ENCODE peak calls at places on chromosomes 11 and 22, in four cellular contexts. T is caudate nucleus; G is CD8-positive, alpha-beta T cell; U is endodermal cell. I is an unnamed sample.

GRCh38 chr11:126328938-126329643 is 25.2 kb downstream of the DCPS start:
- DNase-seq in T (no peak), G (no peak), U (no peak), I (no peak)

GRCh38 chr11:116808262-116809175 is 14.6 kb downstream of the APOA4 start:
- DNase-seq in T (no peak), U (peak; percentile 18), G (no peak), I (no peak)

GRCh38 chr11:47464479-47464878 is 15.5 kb upstream of the RAPSN start:
- DNase-seq in U (peak; percentile 59), G (no peak), T (no peak), I (no peak)

GRCh38 chr11:79493555-79494171 is 52.8 kb upstream of the TENM4 start:
- DNase-seq in U (peak; percentile 98), T (peak; percentile 10), G (no peak), I (peak; percentile 37)

GRCh38 chr11:129960216-129961214 is 42.1 kb downstream of the PRDM10 start:
- DNase-seq in G (no peak), T (no peak), U (no peak), I (peak; percentile 72)

GRCh38 chr22:43401661-43402060 is 10.2 kb upstream of the MPPED1 start:
- DNase-seq in U (no peak), T (no peak), G (no peak), I (no peak)

GRCh38 chr22:23246982-23247766 is 66.9 kb downstream of the BCR start:
- DNase-seq in T (no peak), G (no peak), U (no peak), I (no peak)

GRCh38 chr22:17266261-17266971 is 47.2 kb upstream of the ADA2 start:
- DNase-seq in U (peak; percentile 96), G (no peak), T (no peak), I (no peak)

GRCh38 chr22:20434264-20434751 is 3.3 kb downstream of the SCARF2 start:
- DNase-seq in U (no peak), G (no peak), T (no peak), I (no peak)

GRCh38 chr22:48258841-48259240 is 1496.4 kb downstream of the TBC1D22A start:
- DNase-seq in G (no peak), U (no peak), T (no peak), I (no peak)

GRCh38 chr22:40645579-40646197 is 9.2 kb upstream of the MRTFA start:
- DNase-seq in U (no peak), T (no peak), G (no peak), I (no peak)

GRCh38 chr11:78460468-78460867 is 42.8 kb upstream of the GAB2 start:
- DNase-seq in G (no peak), T (no peak), U (no peak), I (no peak)

GRCh38 chr11:68436985-68437926 is 23.3 kb upstream of the PPP6R3 start:
- DNase-seq in T (no peak), U (no peak), G (no peak), I (no peak)

GRCh38 chr11:75503531-75504099 is 22.1 kb downstream of the GDPD5 start:
- DNase-seq in G (no peak), T (no peak), U (no peak), I (no peak)

GRCh38 chr22:44172370-44173108 is 8.2 kb upstream of the PARVG start:
- DNase-seq in G (no peak), U (no peak), T (no peak), I (no peak)

GRCh38 chr11:34148504-34149165 is 43.2 kb downstream of the NAT10 start:
- DNase-seq in U (no peak), T (no peak), G (no peak), I (no peak)

GRCh38 chr22:35705141-35705540 is 12.5 kb upstream of the APOL5 start:
- DNase-seq in G (no peak), T (no peak), U (no peak), I (peak; percentile 85)

GRCh38 chr11:70087446-70088167 is 9.5 kb downstream of the ANO1 start:
- DNase-seq in U (peak; percentile 77), G (no peak), T (no peak), I (no peak)

GRCh38 chr11:70242885-70243284 is 27.6 kb upstream of the PPFIA1 start:
- DNase-seq in G (no peak), T (no peak), U (no peak), I (no peak)

GRCh38 chr11:129056916-129057315 is 114.2 kb upstream of the TP53AIP1 start:
- DNase-seq in U (no peak), T (no peak), G (no peak), I (no peak)

GRCh38 chr22:45688606-45689080 is 17.0 kb downstream of the ATXN10 start:
- DNase-seq in T (no peak), U (no peak), G (no peak), I (peak; percentile 73)

GRCh38 chr11:117837070-117837776 is 12.7 kb upstream of the FXYD2 start:
- DNase-seq in U (peak; percentile 47), T (no peak), G (no peak), I (no peak)

GRCh38 chr22:47205081-47205491 is 442.6 kb downstream of the TBC1D22A start:
- DNase-seq in T (no peak), G (no peak), U (peak; percentile 10), I (no peak)

GRCh38 chr11:72965672-72966071 is 151.5 kb downstream of the ATG16L2 start:
- DNase-seq in G (no peak), U (no peak), T (no peak), I (no peak)

GRCh38 chr22:38696606-38697005 is 4.1 kb downstream of the JOSD1 start:
- DNase-seq in U (no peak), T (no peak), G (peak; percentile 41), I (no peak)

GRCh38 chr22:22210375-22210774 is 34.2 kb upstream of the VPREB1 start:
- DNase-seq in U (no peak), G (no peak), T (no peak), I (peak; percentile 20)

GRCh38 chr11:108693852-108694251 is 29.0 kb downstream of the DDX10 start:
- DNase-seq in U (no peak), G (no peak), T (no peak), I (no peak)

GRCh38 chr22:47551438-47551788 is 789.0 kb downstream of the TBC1D22A start:
- DNase-seq in U (no peak), G (no peak), T (no peak), I (no peak)

GRCh38 chr11:118301600-118302195 is 2.8 kb upstream of the CD3E start:
- DNase-seq in G (no peak), U (no peak), T (no peak), I (no peak)

GRCh38 chr11:44709281-44709562 is 17.5 kb upstream of the TSPAN18 start:
- DNase-seq in G (no peak), T (no peak), U (no peak), I (no peak)

GRCh38 chr11:71542856-71543743 is 5.1 kb upstream of the KRTAP5-9 start:
- DNase-seq in T (no peak), U (no peak), G (no peak), I (no peak)

GRCh38 chr11:71544525-71545214 is 3.5 kb upstream of the KRTAP5-9 start:
- DNase-seq in T (no peak), U (no peak), G (no peak), I (no peak)

GRCh38 chr11:71543866-71544265 is 4.4 kb upstream of the KRTAP5-9 start:
- DNase-seq in T (no peak), G (no peak), U (no peak), I (no peak)

GRCh38 chr11:71548120-71548519 is at the start of gene KRTAP5-9:
- DNase-seq in T (no peak), U (no peak), G (no peak), I (no peak)

DNA sequence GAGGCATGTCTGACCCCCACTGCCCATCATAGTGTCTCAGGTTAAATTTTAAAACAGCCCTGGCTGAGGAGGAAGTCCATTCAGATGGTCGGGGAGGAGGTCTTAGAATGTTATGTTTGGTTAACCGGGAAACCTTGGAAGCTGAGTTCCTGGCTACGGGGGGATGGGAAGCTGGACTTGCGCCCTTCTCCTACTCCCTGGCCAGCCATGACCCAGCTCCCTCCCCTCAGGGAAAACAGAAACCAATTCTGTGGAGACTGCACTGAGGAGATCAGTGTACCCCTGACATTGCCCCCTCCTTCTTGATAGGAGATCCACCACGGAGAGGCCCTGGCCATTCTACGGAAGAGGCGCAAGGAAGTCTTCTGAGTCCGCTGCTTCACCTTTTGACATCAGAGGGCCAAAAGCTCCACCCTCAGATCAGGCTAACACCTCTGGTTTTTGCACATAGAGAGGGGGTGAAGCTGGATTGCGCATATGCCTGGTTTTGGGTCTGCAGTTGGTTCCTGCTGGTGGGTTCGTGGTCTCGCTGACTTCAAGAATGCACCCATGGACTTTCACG is 2.7 kb upstream of the KRTAP5-9 start:
- DNase-seq in U (no peak), G (no peak), T (no peak), I (no peak)
- H3K27ac ChIP-seq in U (no peak overlapping the region), G (no peak overlapping the region), T (no peak overlapping the region), I (no peak overlapping the region)

DNA sequence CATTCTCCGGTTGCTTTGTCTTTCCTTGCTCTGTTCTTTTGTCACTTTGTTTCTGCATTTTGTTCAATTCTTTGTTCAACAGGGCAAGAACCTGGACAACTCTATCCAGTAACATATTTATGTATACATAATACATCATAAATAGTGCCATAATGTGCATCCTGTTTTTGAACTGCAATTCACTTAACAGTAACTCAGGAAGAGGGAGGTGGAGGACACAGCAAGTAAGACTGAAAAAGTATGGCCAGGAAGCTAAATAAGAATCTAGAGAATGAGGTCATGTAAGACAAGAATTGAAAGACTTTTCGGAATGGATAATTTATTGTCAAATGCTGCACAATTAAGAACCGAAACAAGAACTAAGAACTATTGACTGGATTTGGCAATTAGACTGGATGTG is 29.2 kb upstream of the CHORDC1 start:
- DNase-seq in U (no peak), G (no peak), T (no peak), I (no peak)
- H3K27ac ChIP-seq in U (no peak overlapping the region), G (no peak overlapping the region), T (no peak overlapping the region), I (no peak overlapping the region)

DNA sequence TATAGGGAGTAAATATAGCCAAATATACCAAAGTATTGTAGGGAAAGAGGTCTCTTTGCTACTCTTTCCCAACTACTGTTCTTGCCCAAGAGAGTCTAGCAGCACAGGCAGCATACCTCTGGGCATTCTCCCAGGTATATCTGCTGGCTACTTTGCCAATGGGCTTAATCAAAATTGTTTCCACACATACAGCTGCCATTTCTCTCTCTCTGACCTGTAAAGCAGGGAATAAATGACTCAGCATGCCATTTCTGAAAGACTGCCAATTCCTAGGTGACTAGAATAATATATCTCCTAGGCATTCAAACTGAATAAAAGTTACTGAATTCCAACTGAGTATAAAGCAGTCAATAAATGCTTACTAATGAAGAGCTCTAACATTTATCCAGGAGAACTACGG is 44.6 kb downstream of the RDX start:
- DNase-seq in G (no peak), U (no peak), T (no peak), I (no peak)
- H3K27ac ChIP-seq in G (no peak overlapping the region), U (no peak overlapping the region), T (no peak overlapping the region), I (no peak overlapping the region)

DNA sequence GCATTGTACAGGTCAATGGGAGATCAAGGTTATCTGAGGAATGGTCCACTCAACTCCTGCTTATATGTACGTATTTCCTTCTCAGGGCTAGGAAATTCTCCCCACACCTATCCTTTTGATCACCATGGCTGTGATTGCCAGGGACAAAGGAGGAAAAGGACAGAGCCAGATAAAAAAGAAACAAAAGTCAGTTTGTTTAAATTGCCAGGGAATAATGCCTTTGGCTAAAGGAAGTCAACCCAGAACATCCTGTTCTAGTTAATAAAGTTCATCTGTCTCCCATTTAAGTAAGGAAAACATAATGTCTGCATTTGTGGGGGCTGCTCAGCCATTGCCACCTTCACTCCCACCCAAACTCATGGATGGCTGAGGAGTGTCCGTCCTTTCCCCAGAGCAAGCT is 124.7 kb downstream of the ME3 start:
- DNase-seq in U (no peak), G (no peak), T (no peak), I (no peak)
- H3K27ac ChIP-seq in U (no peak overlapping the region), G (no peak overlapping the region), T (peak overlapping the region; percentile 90), I (peak overlapping the region; percentile 34)